ENCODE peak calls at places on chromosomes 12 and 14, in nine cellular contexts. L is right lobe of liver, Y is adrenal gland, I is hepatocyte, P is mesenchymal stem cell, S is GM23248, Z is body of pancreas, R is IMR-90, A is sigmoid colon. J is an unnamed sample.

GRCh38 chr14:70086685-70087379 is 101.9 kb downstream of the SLC8A3 start:
- DNase-seq in L (no peak), Y (peak), I (peak), P (peak), S (peak), Z (peak), R (peak), A (no peak), J (no peak)

GRCh38 chr14:87898301-87898700 is 94.7 kb downstream of the GALC start:
- DNase-seq in L (no peak), Y (no peak), I (no peak), P (no peak), S (peak), Z (no peak), R (peak), A (no peak), J (no peak)

GRCh38 chr14:60922050-60922449 is 58.8 kb downstream of the TRMT5 start:
- DNase-seq in L (no peak), Y (no peak), I (no peak), P (no peak), S (peak), Z (no peak), R (peak), A (no peak), J (no peak)

GRCh38 chr12:103832048-103832798 is 8.8 kb downstream of the NT5DC3 start:
- DNase-seq in L (no peak), Y (no peak), I (no peak), P (no peak), S (no peak), Z (no peak), R (no peak), A (no peak), J (no peak)

GRCh38 chr12:91556909-91557308 is 374.3 kb upstream of the DCN start:
- DNase-seq in L (no peak), Y (no peak), I (peak), P (no peak), S (no peak), Z (no peak), R (no peak), A (no peak), J (no peak)

GRCh38 chr14:59632381-59632780 is 55.8 kb upstream of the CCDC175 start:
- DNase-seq in L (no peak), Y (no peak), I (peak), P (peak), S (peak), Z (peak), R (peak), A (no peak), J (no peak)

GRCh38 chr12:79597910-79598309 is 92.9 kb downstream of the PAWR start:
- DNase-seq in L (no peak), Y (no peak), I (no peak), P (no peak), S (peak), Z (no peak), R (peak), A (no peak), J (no peak)

GRCh38 chr12:102462803-102463499 is 17.4 kb downstream of the IGF1 start:
- DNase-seq in L (no peak), Y (no peak), I (no peak), P (no peak), S (peak), Z (no peak), R (peak), A (no peak), J (no peak)

GRCh38 chr12:85484387-85484786 is 204.4 kb downstream of the ALX1 start:
- DNase-seq in L (no peak), Y (no peak), I (no peak), P (no peak), S (no peak), Z (no peak), R (no peak), A (no peak), J (no peak)

GRCh38 chr12:58211211-58211610 is 269.8 kb downstream of the ATP23 start:
- DNase-seq in L (no peak), Y (no peak), I (no peak), P (no peak), S (no peak), Z (no peak), R (no peak), A (no peak), J (no peak)

GRCh38 chr14:23406725-23407355 is 1.2 kb downstream of the MYH6 start:
- DNase-seq in L (no peak), Y (no peak), I (no peak), P (no peak), S (no peak), Z (no peak), R (no peak), A (no peak), J (no peak)

GRCh38 chr12:93966516-93967133 is 181.8 kb upstream of the PLXNC1 start:
- DNase-seq in L (no peak), Y (no peak), I (no peak), P (no peak), S (no peak), Z (no peak), R (no peak), A (no peak), J (no peak)

GRCh38 chr12:45356822-45357546 is 141.1 kb downstream of the ANO6 start:
- DNase-seq in L (no peak), Y (no peak), I (no peak), P (no peak), S (no peak), Z (no peak), R (no peak), A (no peak), J (no peak)

GRCh38 chr12:3490848-3491382 is at the start of gene PRMT8:
- DNase-seq in L (no peak), Y (no peak), I (peak), P (no peak), S (peak), Z (no peak), R (no peak), A (no peak), J (no peak)

GRCh38 chr12:14948672-14949071 is 10.3 kb upstream of the ERP27 start:
- DNase-seq in L (no peak), Y (no peak), I (peak), P (peak), S (peak), Z (peak), R (peak), A (no peak), J (no peak)

GRCh38 chr12:109334887-109335286 is 12.8 kb upstream of the MYO1H start:
- DNase-seq in L (no peak), Y (no peak), I (no peak), P (no peak), S (no peak), Z (no peak), R (no peak), A (no peak), J (no peak)

GRCh38 chr12:131136539-131136872 is 182.8 kb downstream of the ADGRD1 start:
- DNase-seq in L (no peak), Y (no peak), I (no peak), P (no peak), S (no peak), Z (no peak), R (no peak), A (peak), J (no peak)

GRCh38 chr14:58637040-58637390 is 747 bp upstream of the DACT1 start:
- DNase-seq in L (no peak), Y (peak), I (peak), P (peak), S (peak), Z (no peak), R (peak), A (peak), J (no peak)

GRCh38 chr12:114166360-114166759 is 200.2 kb upstream of the RBM19 start:
- DNase-seq in L (no peak), Y (peak), I (peak), P (no peak), S (peak), Z (peak), R (peak), A (no peak), J (no peak)

GRCh38 chr14:95876769-95877490 is at the start of gene TUNAR:
- DNase-seq in L (no peak), Y (no peak), I (no peak), P (no peak), S (peak), Z (no peak), R (no peak), A (no peak), J (peak)

GRCh38 chr14:104359969-104360442 is 219.6 kb upstream of the C14orf180 start:
- DNase-seq in L (peak), Y (no peak), I (no peak), P (no peak), S (no peak), Z (no peak), R (no peak), A (peak), J (no peak)

GRCh38 chr12:126347421-126347820 is 1282.2 kb downstream of the AACS start:
- DNase-seq in L (no peak), Y (no peak), I (no peak), P (no peak), S (no peak), Z (no peak), R (no peak), A (no peak), J (no peak)

GRCh38 chr14:99747582-99748330 is 45.5 kb upstream of the EML1 start:
- DNase-seq in L (peak), Y (no peak), I (no peak), P (no peak), S (no peak), Z (no peak), R (no peak), A (no peak), J (no peak)

GRCh38 chr12:118058881-118059644 is 1.9 kb downstream of the WSB2 start:
- DNase-seq in L (no peak), Y (no peak), I (no peak), P (no peak), S (peak), Z (no peak), R (peak), A (no peak), J (no peak)

GRCh38 chr12:120079352-120080042 is 37.1 kb downstream of the RAB35 start:
- DNase-seq in L (peak), Y (no peak), I (no peak), P (no peak), S (peak), Z (no peak), R (no peak), A (no peak), J (no peak)

GRCh38 chr12:553216-554000 is 93.7 kb downstream of the B4GALNT3 start:
- DNase-seq in L (no peak), Y (no peak), I (no peak), P (no peak), S (no peak), Z (no peak), R (no peak), A (no peak), J (no peak)

GRCh38 chr12:76457818-76458217 is 101.8 kb downstream of the OSBPL8 start:
- DNase-seq in L (no peak), Y (no peak), I (no peak), P (no peak), S (no peak), Z (no peak), R (no peak), A (no peak), J (no peak)

GRCh38 chr12:76460807-76461206 is 98.8 kb downstream of the OSBPL8 start:
- DNase-seq in L (no peak), Y (no peak), I (no peak), P (no peak), S (no peak), Z (no peak), R (no peak), A (no peak), J (no peak)

GRCh38 chr12:76451528-76451927 is 103.3 kb upstream of the BBS10 start:
- DNase-seq in L (no peak), Y (no peak), I (no peak), P (no peak), S (no peak), Z (no peak), R (no peak), A (no peak), J (no peak)

GRCh38 chr12:76455582-76456345 is 103.8 kb downstream of the OSBPL8 start:
- DNase-seq in L (no peak), Y (peak), I (peak), P (peak), S (peak), Z (no peak), R (peak), A (no peak), J (no peak)

GRCh38 chr12:76457010-76457409 is 102.6 kb downstream of the OSBPL8 start:
- DNase-seq in L (no peak), Y (no peak), I (no peak), P (no peak), S (no peak), Z (no peak), R (no peak), A (no peak), J (no peak)
- H3K27ac ChIP-seq in L (no peak), Y (no peak), I (no peak), P (no peak), S (no peak), Z (no peak), R (no peak), A (no peak), J (no peak)

GRCh38 chr14:105486974-105487448 is 325 bp downstream of the CRIP1 start:
- DNase-seq in L (no peak), Y (no peak), I (no peak), P (no peak), S (no peak), Z (no peak), R (no peak), A (peak), J (no peak)
- H3K27ac ChIP-seq in L (peak), Y (no peak), I (no peak), P (no peak), S (no peak), Z (peak), R (no peak), A (peak), J (peak)

DNA sequence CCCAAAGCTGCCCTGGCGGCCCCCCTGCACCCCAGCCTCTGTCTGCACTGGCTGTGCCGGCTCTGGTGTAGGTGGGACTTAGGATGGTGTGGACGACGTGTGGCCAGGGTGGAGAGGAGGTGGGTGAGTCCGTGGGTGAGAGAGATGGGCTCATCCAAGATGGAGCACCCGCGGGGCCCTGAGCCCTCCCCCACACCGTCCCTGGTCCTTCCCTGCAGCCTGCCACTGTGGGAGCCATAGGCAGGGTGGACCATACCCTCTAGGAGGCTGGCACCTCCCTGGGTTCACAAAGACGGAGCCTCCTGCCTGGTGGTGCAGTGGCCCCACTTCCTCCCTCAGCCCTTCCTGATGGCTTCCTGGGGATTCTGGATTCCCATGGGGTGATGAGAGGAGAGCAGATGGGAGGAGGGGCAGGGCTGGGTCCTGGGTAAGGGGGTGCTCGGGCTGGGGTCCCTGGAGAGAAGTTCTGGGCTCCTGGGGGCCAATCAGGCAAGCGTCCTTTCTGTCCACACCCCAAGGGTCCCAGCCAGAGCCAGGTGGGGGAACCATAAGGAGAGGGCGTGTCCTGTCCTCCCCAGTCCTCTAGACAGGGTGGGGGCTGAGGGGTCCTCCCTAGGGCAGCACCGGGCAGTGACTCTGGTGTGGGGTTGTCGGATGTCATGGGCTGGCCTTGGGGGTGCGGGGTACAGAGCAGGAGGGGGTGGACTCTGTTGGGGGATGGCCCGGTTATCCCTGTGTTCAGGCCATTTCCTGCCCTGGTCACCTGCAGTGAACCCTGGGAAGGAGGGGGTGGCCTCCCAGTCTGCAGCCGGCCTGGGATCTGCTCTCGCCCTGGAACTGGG is 384.8 kb downstream of the TMEM121 start:
- DNase-seq in L (peak), Y (no peak), I (no peak), P (no peak), S (no peak), Z (no peak), R (no peak), A (no peak), J (peak)
- H3K27ac ChIP-seq in L (no peak), Y (no peak), I (no peak), P (no peak), S (no peak), Z (no peak), R (no peak), A (no peak), J (no peak)

GRCh38 chr14:101289911-101290310 is 271.4 kb upstream of the DIO3 start:
- DNase-seq in L (no peak), Y (no peak), I (no peak), P (no peak), S (no peak), Z (no peak), R (no peak), A (no peak), J (no peak)
- H3K27ac ChIP-seq in L (no peak), Y (no peak), I (peak), P (no peak), S (no peak), Z (no peak), R (no peak), A (no peak), J (no peak)

GRCh38 chr12:53097564-53098353 is at the start of gene IGFBP6:
- DNase-seq in L (peak), Y (peak), I (peak), P (peak), S (peak), Z (peak), R (peak), A (peak), J (peak)
- H3K27ac ChIP-seq in L (peak), Y (no peak), I (peak), P (peak), S (peak), Z (peak), R (peak), A (peak), J (peak)

DNA sequence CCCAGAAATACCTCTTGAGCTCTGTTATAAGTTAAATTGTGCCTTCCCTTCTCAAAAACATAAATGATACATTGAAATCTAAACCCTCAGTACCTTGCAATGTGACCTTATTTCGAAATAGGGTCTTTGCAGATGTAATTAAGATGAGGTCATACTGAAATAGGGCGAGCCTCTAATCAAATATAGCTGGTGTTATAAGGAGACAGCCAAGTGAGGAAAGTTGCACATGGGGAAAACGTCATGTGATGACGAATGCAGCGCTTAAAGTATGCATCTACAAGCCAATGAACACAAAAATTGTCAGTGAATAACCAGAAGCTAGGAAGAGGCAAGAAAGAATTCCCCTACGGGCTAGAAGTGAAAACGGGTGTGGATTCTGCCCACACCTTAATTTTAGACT is 305.2 kb upstream of the FOXG1 start:
- DNase-seq in L (no peak), Y (no peak), I (no peak), P (no peak), S (no peak), Z (no peak), R (no peak), A (no peak), J (no peak)
- H3K27ac ChIP-seq in L (no peak), Y (no peak), I (no peak), P (no peak), S (no peak), Z (no peak), R (no peak), A (no peak), J (no peak)

GRCh38 chr14:39563361-39563760 is 131.1 kb upstream of the FBXO33 start:
- DNase-seq in L (no peak), Y (no peak), I (no peak), P (no peak), S (no peak), Z (no peak), R (no peak), A (no peak), J (no peak)

GRCh38 chr14:39562175-39562574 is 129.9 kb upstream of the FBXO33 start:
- DNase-seq in L (no peak), Y (no peak), I (no peak), P (no peak), S (no peak), Z (no peak), R (no peak), A (no peak), J (no peak)

GRCh38 chr14:39555749-39556148 is 123.5 kb upstream of the FBXO33 start:
- DNase-seq in L (no peak), Y (no peak), I (no peak), P (no peak), S (no peak), Z (no peak), R (no peak), A (no peak), J (no peak)

DNA sequence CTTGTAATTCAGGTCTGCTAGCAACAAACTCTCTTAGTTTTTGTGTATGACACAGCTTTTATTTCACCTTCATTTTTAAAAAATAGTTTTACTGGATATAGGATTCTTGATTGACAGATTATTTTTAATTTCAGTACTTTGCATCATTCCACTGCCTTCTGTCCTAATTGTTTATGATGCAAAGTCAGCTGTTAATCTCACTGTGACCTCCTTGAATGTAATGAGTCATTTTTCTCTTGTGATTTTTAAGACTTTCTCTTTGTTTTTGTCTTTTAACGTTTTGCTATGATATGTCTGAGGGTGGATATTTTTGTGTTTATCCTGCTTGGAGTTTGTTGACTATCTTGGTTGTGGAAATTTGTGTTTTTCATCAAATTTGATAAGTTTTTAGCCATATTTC is 126.3 kb upstream of the FBXO33 start:
- DNase-seq in L (no peak), Y (no peak), I (no peak), P (no peak), S (peak), Z (no peak), R (no peak), A (no peak), J (no peak)
- H3K27ac ChIP-seq in L (no peak), Y (no peak), I (no peak), P (no peak), S (no peak), Z (no peak), R (no peak), A (no peak), J (no peak)